ENCODE peak calls at places on chromosomes 16 and 17, in six cellular contexts. Z is GM12878, I is A549, X is HepG2, K is endothelial cell of umbilical vein, L is K562. M is an unnamed sample.

GRCh38 chr17:29709861-29710849 is 87.4 kb upstream of the CORO6 start:
- DNase-seq in Z (no peak), I (no peak), X (no peak), K (no peak), L (no peak), M (peak; percentile 65)

GRCh38 chr16:88469615-88470395 is 16.7 kb downstream of the ZFPM1 start:
- DNase-seq in Z (no peak), I (no peak), X (no peak), K (no peak), L (no peak), M (no peak)

GRCh38 chr17:6989779-6990178 is 6.1 kb upstream of the ALOX12 start:
- DNase-seq in Z (no peak), I (no peak), X (no peak), K (no peak), L (no peak), M (no peak)

GRCh38 chr17:62791235-62792121 is 16.6 kb downstream of the MARCHF10 start:
- DNase-seq in Z (no peak), I (peak; percentile 65), X (no peak), K (no peak), L (no peak), M (no peak)

GRCh38 chr17:65324574-65324973 is 187.4 kb downstream of the RGS9 start:
- DNase-seq in Z (no peak), I (no peak), X (no peak), K (no peak), L (no peak), M (no peak)

GRCh38 chr17:30267625-30268024 is 24.1 kb downstream of the BLMH start:
- DNase-seq in Z (no peak), I (no peak), X (no peak), K (no peak), L (no peak), M (no peak)

GRCh38 chr17:50514936-50515702 is 6.9 kb downstream of the MYCBPAP start:
- DNase-seq in Z (no peak), I (no peak), X (peak; percentile 60), K (no peak), L (no peak), M (no peak)

GRCh38 chr16:35409503-35409902 is 1950.1 kb downstream of the TP53TG3F start:
- DNase-seq in Z (no peak), I (no peak), X (no peak), K (no peak), L (no peak), M (no peak)

GRCh38 chr17:40497704-40498103 is 3.7 kb downstream of the TNS4 start:
- DNase-seq in Z (no peak), I (no peak), X (no peak), K (no peak), L (no peak), M (no peak)
- TF ChIP-seq MYC in Z (no peak), I (no peak), X (no peak), K (no peak), L (no peak), M (no peak)

GRCh38 chr17:27602721-27603445 is 28.1 kb upstream of the LGALS9 start:
- DNase-seq in Z (no peak), I (peak; percentile 94), X (peak; percentile 42), K (peak; percentile 67), L (peak; percentile 88), M (peak; percentile 82)

GRCh38 chr17:27605409-27605808 is 25.6 kb upstream of the LGALS9 start:
- DNase-seq in Z (no peak), I (no peak), X (no peak), K (no peak), L (no peak), M (no peak)

GRCh38 chr17:27603870-27604794 is 26.9 kb upstream of the LGALS9 start:
- DNase-seq in Z (no peak), I (no peak), X (no peak), K (no peak), L (no peak), M (no peak)

GRCh38 chr17:27601975-27602302 is 29.0 kb upstream of the LGALS9 start:
- DNase-seq in Z (no peak), I (no peak), X (no peak), K (no peak), L (no peak), M (no peak)

GRCh38 chr17:27603446-27603820 is 27.6 kb upstream of the LGALS9 start:
- DNase-seq in Z (no peak), I (no peak), X (no peak), K (no peak), L (no peak), M (no peak)
- TF ChIP-seq MAX in Z (no peak), I (no peak), X (no peak), K (no peak), L (no peak), M (no peak)

GRCh38 chr17:37092701-37093100 is 143.9 kb downstream of the AATF start:
- DNase-seq in Z (no peak), I (no peak), X (no peak), K (no peak), L (no peak), M (no peak)
- H3K4me3 ChIP-seq in Z (no peak overlapping the region), I (no peak overlapping the region), X (no peak overlapping the region), K (no peak overlapping the region), L (no peak overlapping the region), M (no peak overlapping the region)

GRCh38 chr17:74877592-74878543 is 5.1 kb upstream of the FDXR start:
- DNase-seq in Z (no peak), I (no peak), X (peak; percentile 62), K (no peak), L (peak; percentile 79), M (no peak)
- TF ChIP-seq MYC in Z (no peak), I (no peak), X (no peak), K (no peak), L (no peak), M (no peak)

GRCh38 chr17:72517413-72518237 is 396.8 kb downstream of the SOX9 start:
- DNase-seq in Z (no peak), I (no peak), X (no peak), K (no peak), L (no peak), M (no peak)
- TF ChIP-seq MAX in Z (no peak), I (no peak), X (no peak), K (no peak), L (no peak), M (no peak)

GRCh38 chr17:48037036-48037881 is at the start of gene COPZ2:
- DNase-seq in Z (no peak), I (peak; percentile 85), X (peak; percentile 50), K (peak; percentile 51), L (no peak), M (no peak)
- H3K4me3 ChIP-seq in Z (peak within 1 kb of the TSS; percentile 73), I (peak within 1 kb of the TSS; percentile 63), X (peak within 1 kb of the TSS; percentile 74), K (peak within 1 kb of the TSS; percentile 60), L (no peak within 1 kb of the TSS), M (no peak within 1 kb of the TSS)

M was measured in NB4.